ENCODE peak calls at places on chromosomes 6 and 20, in four cellular contexts. One of them, this sample, is unnamed.
A peak's percentile ranks its signal among the peaks of the same experiment; 100 is the strongest.

GRCh38 chr20:23658336-23658735 is 20.6 kb upstream of the CST3 start:
- DNase-seq in T1000: no peak
- DNase-seq in left ventricle myocardium superior: no peak
- DNase-seq in EL: no peak
- DNase-seq in this sample: no peak

GRCh38 chr6:4603291-4603690 is 172.9 kb upstream of the CDYL start:
- DNase-seq in T1000: peak; percentile 46
- DNase-seq in left ventricle myocardium superior: peak; percentile 50
- DNase-seq in EL: peak; percentile 98
- DNase-seq in this sample: no peak

GRCh38 chr20:48841861-48842529 is 14.2 kb upstream of the PREX1 start:
- DNase-seq in T1000: peak; percentile 57
- DNase-seq in left ventricle myocardium superior: no peak
- DNase-seq in EL: peak; percentile 91
- DNase-seq in this sample: no peak

GRCh38 chr20:23652371-23652770 is 14.6 kb upstream of the CST3 start:
- DNase-seq in T1000: no peak
- DNase-seq in left ventricle myocardium superior: no peak
- DNase-seq in EL: peak; percentile 15
- DNase-seq in this sample: no peak

GRCh38 chr20:51750037-51750769 is 18.0 kb downstream of the ATP9A start:
- DNase-seq in T1000: peak; percentile 87
- DNase-seq in left ventricle myocardium superior: peak; percentile 60
- DNase-seq in EL: peak; percentile 93
- DNase-seq in this sample: no peak

GRCh38 chr6:91099501-91099900 is 512.6 kb upstream of the MAP3K7 start:
- DNase-seq in T1000: no peak
- DNase-seq in left ventricle myocardium superior: no peak
- DNase-seq in EL: no peak
- DNase-seq in this sample: no peak

GRCh38 chr20:45095753-45096371 is 5.1 kb downstream of the KCNS1 start:
- DNase-seq in T1000: peak; percentile 71
- DNase-seq in left ventricle myocardium superior: no peak
- DNase-seq in EL: peak; percentile 75
- DNase-seq in this sample: no peak

GRCh38 chr20:62141397-62142251 is 1.6 kb downstream of the PSMA7 start:
- DNase-seq in T1000: no peak
- DNase-seq in left ventricle myocardium superior: no peak
- DNase-seq in EL: peak; percentile 23
- DNase-seq in this sample: no peak

GRCh38 chr6:9957330-9957729 is 457.5 kb downstream of the TFAP2A start:
- DNase-seq in T1000: no peak
- DNase-seq in left ventricle myocardium superior: no peak
- DNase-seq in EL: no peak
- DNase-seq in this sample: no peak

GRCh38 chr6:13703496-13703895 is 8.1 kb downstream of the RANBP9 start:
- DNase-seq in T1000: no peak
- DNase-seq in left ventricle myocardium superior: no peak
- DNase-seq in EL: no peak
- DNase-seq in this sample: no peak

GRCh38 chr6:42313941-42314570 is 96.4 kb upstream of the MRPS10 start:
- DNase-seq in T1000: no peak
- DNase-seq in left ventricle myocardium superior: no peak
- DNase-seq in EL: peak; percentile 67
- DNase-seq in this sample: no peak

GRCh38 chr6:161838306-161839035 is 564.6 kb upstream of the AGPAT4 start:
- DNase-seq in T1000: no peak
- DNase-seq in left ventricle myocardium superior: peak; percentile 37
- DNase-seq in EL: no peak
- DNase-seq in this sample: no peak

GRCh38 chr20:51802170-51802745 is at the start of gene SALL4:
- DNase-seq in T1000: no peak
- DNase-seq in left ventricle myocardium superior: no peak
- DNase-seq in EL: no peak
- DNase-seq in this sample: no peak

GRCh38 chr6:11430036-11430435 is 107.5 kb upstream of the TMEM170B start:
- DNase-seq in T1000: no peak
- DNase-seq in left ventricle myocardium superior: no peak
- DNase-seq in EL: peak; percentile 71
- DNase-seq in this sample: no peak

GRCh38 chr6:101605874-101606273 is 212.4 kb downstream of the GRIK2 start:
- DNase-seq in T1000: no peak
- DNase-seq in left ventricle myocardium superior: no peak
- DNase-seq in EL: no peak
- DNase-seq in this sample: no peak

GRCh38 chr6:64694356-64694755 is 1012.7 kb downstream of the EYS start:
- DNase-seq in T1000: no peak
- DNase-seq in left ventricle myocardium superior: no peak
- DNase-seq in EL: no peak
- DNase-seq in this sample: no peak

GRCh38 chr20:38838326-38838725 is 32.8 kb downstream of the PPP1R16B start:
- DNase-seq in T1000: no peak
- DNase-seq in left ventricle myocardium superior: no peak
- DNase-seq in EL: no peak
- DNase-seq in this sample: no peak

GRCh38 chr6:2529217-2529719 is 221.5 kb downstream of the MYLK4 start:
- DNase-seq in T1000: no peak
- DNase-seq in left ventricle myocardium superior: no peak
- DNase-seq in EL: no peak
- DNase-seq in this sample: no peak

GRCh38 chr6:149923327-149923986 is 536 bp upstream of the RAET1G start:
- DNase-seq in T1000: no peak
- DNase-seq in left ventricle myocardium superior: no peak
- DNase-seq in EL: no peak
- DNase-seq in this sample: peak; percentile 63

GRCh38 chr6:43717822-43718221 is 30.2 kb upstream of the MRPS18A start:
- DNase-seq in T1000: no peak
- DNase-seq in left ventricle myocardium superior: peak; percentile 87
- DNase-seq in EL: no peak
- DNase-seq in this sample: no peak

GRCh38 chr6:108736832-108737231 is 111.4 kb upstream of the ARMC2 start:
- DNase-seq in T1000: no peak
- DNase-seq in left ventricle myocardium superior: no peak
- DNase-seq in EL: peak; percentile 94
- DNase-seq in this sample: no peak

GRCh38 chr20:52572687-52573086 is 381.1 kb upstream of the ZFP64 start:
- DNase-seq in T1000: no peak
- DNase-seq in left ventricle myocardium superior: no peak
- DNase-seq in EL: no peak
- DNase-seq in this sample: no peak

GRCh38 chr20:61842011-61842410 is 223.7 kb downstream of the TAF4 start:
- DNase-seq in T1000: no peak
- DNase-seq in left ventricle myocardium superior: peak; percentile 18
- DNase-seq in EL: no peak
- DNase-seq in this sample: no peak

GRCh38 chr6:90435207-90435899 is 138.7 kb upstream of the BACH2 start:
- DNase-seq in T1000: no peak
- DNase-seq in left ventricle myocardium superior: no peak
- DNase-seq in EL: no peak
- DNase-seq in this sample: no peak

GRCh38 chr6:75750925-75751324 is 1.9 kb downstream of the MYO6 start:
- DNase-seq in T1000: no peak
- DNase-seq in left ventricle myocardium superior: no peak
- DNase-seq in EL: no peak
- DNase-seq in this sample: no peak

This sample was measured in osteocyte.